ENCODE peak calls at places on chromosomes 1 and 21, in eight cellular contexts. V is progenitor cell of endocrine pancreas, S is fibroblast of pulmonary artery, O is PC-3, M is lower lobe of right lung, F is left ventricle myocardium inferior, D is AG10803, K is mammary epithelial cell. J is an unnamed sample.
A peak's percentile ranks its signal among the peaks of the same experiment; 100 is the strongest.

GRCh38 chr1:180094705-180095280 is 59.9 kb upstream of the QSOX1 start:
- DNase-seq in M (no peak), F (no peak), V (no peak), S (no peak), K (no peak), O (no peak), D (no peak), J (peak; percentile 63)

GRCh38 chr1:46406881-46407608 is 12.9 kb downstream of the FAAH start:
- DNase-seq in V (no peak), D (no peak), M (no peak), F (no peak), K (no peak), S (no peak), O (no peak), J (no peak)

GRCh38 chr21:29250642-29251041 is 48.1 kb upstream of the BACH1 start:
- DNase-seq in K (no peak), S (no peak), O (no peak), M (no peak), F (no peak), V (no peak), D (no peak), J (no peak)

GRCh38 chr21:37496972-37497371 is 130.4 kb downstream of the DYRK1A start:
- DNase-seq in M (no peak), K (no peak), S (peak; percentile 33), D (peak; percentile 13), O (peak; percentile 34), V (no peak), F (no peak), J (no peak)

GRCh38 chr1:246280551-246280950 is 226.5 kb downstream of the SMYD3 start:
- DNase-seq in V (no peak), O (peak; percentile 44), D (peak; percentile 37), S (peak; percentile 59), M (no peak), F (no peak), K (no peak), J (no peak)

GRCh38 chr1:110523011-110523410 is 4.0 kb upstream of the KCNA10 start:
- DNase-seq in K (no peak), D (peak; percentile 25), S (no peak), F (no peak), O (no peak), M (peak; percentile 75), V (no peak), J (no peak)

GRCh38 chr1:181159451-181160151 is 71.1 kb downstream of the IER5 start:
- DNase-seq in V (no peak), S (peak; percentile 83), D (peak; percentile 36), K (peak; percentile 97), F (no peak), O (peak; percentile 82), M (no peak), J (no peak)

GRCh38 chr21:46667735-46668380 is 32.4 kb downstream of the PRMT2 start:
- DNase-seq in F (no peak), O (peak; percentile 19), V (no peak), K (peak; percentile 39), D (peak; percentile 39), S (peak; percentile 39), M (no peak), J (no peak)

GRCh38 chr1:54372978-54373377 is 33.2 kb downstream of the SSBP3 start:
- DNase-seq in M (no peak), F (no peak), K (no peak), D (no peak), S (no peak), O (no peak), V (no peak), J (no peak)

GRCh38 chr21:35408401-35408800 is 359.3 kb upstream of the RUNX1 start:
- DNase-seq in D (peak; percentile 59), F (no peak), M (no peak), S (no peak), O (no peak), K (peak; percentile 37), V (no peak), J (no peak)

GRCh38 chr1:6448749-6449631 is 17.0 kb downstream of the TNFRSF25 start:
- DNase-seq in S (no peak), K (no peak), O (peak; percentile 33), M (no peak), V (peak; percentile 42), F (no peak), D (no peak), J (no peak)

GRCh38 chr1:2496087-2496622 is 20.1 kb downstream of the PLCH2 start:
- DNase-seq in F (no peak), K (no peak), O (no peak), V (no peak), D (no peak), S (no peak), M (no peak), J (no peak)

GRCh38 chr1:59917026-59917784 is 9.4 kb downstream of the CYP2J2 start:
- DNase-seq in D (no peak), M (no peak), S (no peak), F (no peak), K (no peak), V (no peak), O (no peak), J (no peak)

GRCh38 chr1:6419397-6419802 is 319 bp downstream of the HES2 start:
- DNase-seq in O (no peak), F (no peak), M (no peak), D (no peak), K (no peak), S (no peak), V (no peak), J (no peak)

GRCh38 chr1:2381741-2382620 is 9.4 kb downstream of the MORN1 start:
- DNase-seq in D (peak; percentile 78), S (peak; percentile 84), M (peak; percentile 85), O (peak; percentile 91), V (peak; percentile 65), K (peak; percentile 55), F (peak; percentile 83), J (peak; percentile 44)

GRCh38 chr1:8525291-8526275 is 207.7 kb downstream of the SLC45A1 start:
- DNase-seq in D (peak; percentile 92), F (peak; percentile 75), M (peak; percentile 74), O (peak; percentile 70), K (peak; percentile 95), V (peak; percentile 16), S (peak; percentile 97), J (peak; percentile 85)

GRCh38 chr1:176055398-176055797 is 151.7 kb downstream of the COP1 start:
- DNase-seq in F (no peak), M (no peak), S (no peak), V (no peak), K (no peak), D (no peak), O (no peak), J (no peak)

GRCh38 chr1:241932845-241933244 is 24.7 kb upstream of the BECN2 start:
- DNase-seq in V (no peak), O (no peak), D (no peak), M (no peak), K (no peak), S (no peak), F (no peak), J (no peak)

GRCh38 chr1:51283977-51284376 is 46.4 kb downstream of the TTC39A start:
- DNase-seq in O (no peak), S (no peak), D (no peak), M (no peak), F (no peak), V (no peak), K (no peak), J (no peak)

GRCh38 chr1:53371851-53372250 is 44.0 kb upstream of the LRP8 start:
- DNase-seq in M (no peak), K (no peak), O (no peak), V (no peak), D (no peak), S (no peak), F (no peak), J (no peak)

GRCh38 chr1:149917590-149918144 is at the start of gene SV2A:
- DNase-seq in F (no peak), K (no peak), M (no peak), V (peak; percentile 30), D (peak; percentile 65), S (peak; percentile 63), O (no peak), J (peak; percentile 15)

GRCh38 chr1:16163882-16164820 is 8.3 kb upstream of the EPHA2 start:
- DNase-seq in D (peak; percentile 87), S (peak; percentile 95), O (peak; percentile 94), K (peak; percentile 93), F (no peak), M (no peak), V (no peak), J (peak; percentile 79)

GRCh38 chr1:25197982-25198681 is 34.2 kb downstream of the SYF2 start:
- DNase-seq in V (no peak), S (peak; percentile 42), O (peak; percentile 25), K (peak; percentile 60), F (no peak), M (no peak), D (peak; percentile 45), J (no peak)

GRCh38 chr1:22414244-22414751 is 37.4 kb upstream of the ZBTB40 start:
- DNase-seq in D (peak; percentile 4), O (peak; percentile 87), S (no peak), K (no peak), M (peak; percentile 79), V (no peak), F (no peak), J (no peak)

GRCh38 chr1:53738205-53739108 is 507 bp downstream of the GLIS1 start:
- DNase-seq in D (no peak), F (no peak), V (no peak), M (no peak), O (no peak), S (no peak), K (peak; percentile 3), J (no peak)

GRCh38 chr1:30656171-30656940 is 67.0 kb downstream of the MATN1 start:
- DNase-seq in M (no peak), S (no peak), V (no peak), K (no peak), D (no peak), O (no peak), F (no peak), J (no peak)
- TF ChIP-seq CTCF in M (no peak), S (no peak), V (no peak), K (no peak), D (no peak), O (no peak), F (no peak), J (no peak)

DNA sequence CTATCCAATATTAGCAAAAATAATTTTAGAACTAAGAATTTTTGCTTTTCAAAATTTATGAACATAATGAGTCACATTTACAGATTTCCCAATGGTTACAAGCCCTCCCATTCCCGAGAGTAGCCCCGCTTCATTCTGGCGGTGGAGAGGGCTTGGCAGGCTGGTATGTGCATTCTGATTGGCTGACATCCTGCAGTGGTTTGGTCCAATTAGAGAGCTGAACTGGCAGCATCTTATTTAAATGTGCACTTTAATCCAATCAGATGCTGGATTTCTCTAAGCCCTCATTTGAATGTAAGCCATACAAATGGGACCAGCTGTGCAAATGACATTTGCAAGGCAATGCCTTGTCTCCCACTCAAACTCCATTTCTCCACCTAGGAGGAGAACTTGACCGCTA is 18.0 kb upstream of the TRIM17 start:
- DNase-seq in K (no peak), V (no peak), O (no peak), M (no peak), S (peak; percentile 23), F (no peak), D (peak; percentile 14), J (no peak)
- TF ChIP-seq CTCF in K (no peak), V (no peak), O (no peak), M (no peak), S (no peak), F (no peak), D (no peak), J (no peak)

GRCh38 chr1:156336242-156336641 is 1.9 kb downstream of the CCT3 start:
- DNase-seq in V (no peak), K (no peak), D (no peak), O (peak; percentile 31), F (no peak), M (no peak), S (no peak), J (no peak)
- TF ChIP-seq CTCF in V (peak; percentile 18), K (peak; percentile 37), D (no peak), O (peak; percentile 78), F (no peak), M (no peak), S (peak; percentile 17), J (no peak)

GRCh38 chr1:1032428-1032827 is 12.5 kb downstream of the AGRN start:
- DNase-seq in M (no peak), V (no peak), K (no peak), O (no peak), S (no peak), F (no peak), D (no peak), J (no peak)
- TF ChIP-seq CTCF in M (no peak), V (no peak), K (no peak), O (no peak), S (no peak), F (no peak), D (no peak), J (no peak)